ENCODE peak calls at places on chromosomes 4 and X, in four cellular contexts. F, Q, P and N are unnamed samples.
A peak's percentile ranks its signal among the peaks of the same experiment; 100 is the strongest.

GRCh38 chr4:128345650-128346049 is 58.0 kb upstream of the PGRMC2 start:
- DNase-seq in F (no peak), P (no peak), Q (no peak), N (no peak)

GRCh38 chr4:41041541-41041940 is 172.8 kb downstream of the APBB2 start:
- DNase-seq in F (no peak), Q (no peak), P (no peak), N (no peak)

GRCh38 chr4:15118281-15118680 is 116.0 kb downstream of the CPEB2 start:
- DNase-seq in P (no peak), F (no peak), Q (no peak), N (no peak)

GRCh38 chr4:48478273-48478672 is 4.9 kb upstream of the SLC10A4 start:
- DNase-seq in Q (no peak), P (no peak), F (no peak), N (no peak)

GRCh38 chr4:152590179-152591031 is 54.5 kb upstream of the FBXW7 start:
- DNase-seq in F (no peak), Q (no peak), P (peak; percentile 89), N (peak; percentile 93)

GRCh38 chr4:52069566-52069965 is 18.5 kb downstream of the SPATA18 start:
- DNase-seq in Q (no peak), P (no peak), F (no peak), N (no peak)

GRCh38 chr4:76250962-76251361 is 559 bp upstream of the FAM47E start:
- DNase-seq in F (no peak), Q (no peak), P (no peak), N (no peak)

GRCh38 chr4:7813674-7814073 is 126.0 kb downstream of the AFAP1 start:
- DNase-seq in Q (no peak), P (peak; percentile 93), F (peak; percentile 56), N (peak; percentile 71)

GRCh38 chr4:61511716-61512488 is 311.8 kb downstream of the ADGRL3 start:
- DNase-seq in P (peak; percentile 73), F (no peak), Q (no peak), N (no peak)

GRCh38 chr4:77236806-77237205 is 79.8 kb downstream of the CCNG2 start:
- DNase-seq in P (no peak), F (no peak), Q (no peak), N (no peak)

GRCh38 chrX:152632445-152633097 is 5.1 kb upstream of the GABRQ start:
- DNase-seq in P (peak; percentile 24), Q (no peak), F (peak; percentile 58), N (peak; percentile 56)

GRCh38 chr4:109979932-109980717 is 67.4 kb downstream of the EGF start:
- DNase-seq in Q (no peak), F (no peak), P (peak; percentile 78), N (peak; percentile 22)

GRCh38 chr4:144304025-144304424 is 163.5 kb upstream of the GYPA start:
- DNase-seq in Q (no peak), F (no peak), P (no peak), N (no peak)

GRCh38 chrX:34764842-34765241 is 107.8 kb upstream of the TMEM47 start:
- DNase-seq in F (no peak), P (no peak), Q (no peak), N (no peak)

GRCh38 chr4:72314869-72315268 is 254.2 kb downstream of the ADAMTS3 start:
- DNase-seq in P (peak; percentile 76), Q (no peak), F (no peak), N (peak; percentile 57)

GRCh38 chr4:77418333-77418732 is 187.3 kb upstream of the CXCL13 start:
- DNase-seq in P (no peak), F (no peak), Q (no peak), N (no peak)

GRCh38 chrX:124518888-124519287 is 172.5 kb downstream of the SH2D1A start:
- DNase-seq in Q (no peak), P (peak; percentile 7), F (no peak), N (peak; percentile 22)

GRCh38 chrX:7059214-7059838 is 88.2 kb upstream of the STS start:
- DNase-seq in F (no peak), P (no peak), Q (no peak), N (no peak)

GRCh38 chr4:106618920-106619319 is 250.3 kb upstream of the GIMD1 start:
- DNase-seq in F (no peak), P (no peak), Q (no peak), N (no peak)

GRCh38 chr4:113840850-113841249 is 79.3 kb upstream of the CAMK2D start:
- DNase-seq in F (no peak), Q (no peak), P (peak; percentile 54), N (no peak)

GRCh38 chr4:169249214-169249973 is 21.4 kb downstream of the SH3RF1 start:
- DNase-seq in Q (no peak), F (no peak), P (peak; percentile 87), N (peak; percentile 70)

GRCh38 chrX:35025820-35026219 is 83.2 kb downstream of the FAM47B start:
- DNase-seq in P (no peak), F (no peak), Q (no peak), N (no peak)

GRCh38 chrX:133402830-133403625 is 12.3 kb downstream of the GPC4 start:
- DNase-seq in P (no peak), F (no peak), Q (no peak), N (no peak)

GRCh38 chrX:67607436-67607835 is 63.6 kb downstream of the AR start:
- DNase-seq in Q (no peak), P (peak; percentile 44), F (no peak), N (no peak)

GRCh38 chrX:63330681-63331080 is 20.5 kb downstream of the SPIN4 start:
- DNase-seq in P (no peak), Q (no peak), F (no peak), N (no peak)

GRCh38 chrX:24498181-24498580 is 33.1 kb downstream of the PDK3 start:
- DNase-seq in F (no peak), Q (peak; percentile 58), P (no peak), N (peak; percentile 9)

GRCh38 chr4:28558871-28559270 is 1698.2 kb downstream of the STIM2 start:
- DNase-seq in Q (no peak), F (no peak), P (peak; percentile 5), N (no peak)

GRCh38 chr4:40196724-40197281 is at the start of gene RHOH:
- DNase-seq in Q (peak; percentile 82), P (no peak), F (no peak), N (no peak)

GRCh38 chr4:122744229-122744628 is 11.7 kb downstream of the BBS12 start:
- DNase-seq in Q (no peak), F (no peak), P (peak; percentile 80), N (no peak)

GRCh38 chr4:138953962-138954371 is 61.6 kb upstream of the NOCT start:
- DNase-seq in F (no peak), Q (no peak), P (peak; percentile 86), N (peak; percentile 88)

GRCh38 chr4:90689739-90690138 is 562.5 kb downstream of the CCSER1 start:
- DNase-seq in F (no peak), Q (no peak), P (no peak), N (no peak)

GRCh38 chr4:58761563-58761962 is 1651.4 kb upstream of the IGFBP7 start:
- DNase-seq in P (no peak), F (no peak), Q (no peak), N (no peak)

GRCh38 chr4:176436500-176436973 is 116.8 kb downstream of the SPCS3 start:
- DNase-seq in F (no peak), Q (no peak), P (peak; percentile 94), N (peak; percentile 76)

GRCh38 chr4:176433983-176434382 is 114.2 kb downstream of the SPCS3 start:
- DNase-seq in P (peak; percentile 22), Q (no peak), F (no peak), N (no peak)

GRCh38 chr4:176437756-176438155 is 118.0 kb downstream of the SPCS3 start:
- DNase-seq in Q (no peak), P (peak; percentile 29), F (no peak), N (no peak)

GRCh38 chr4:176438401-176438800 is 118.6 kb downstream of the SPCS3 start:
- DNase-seq in F (no peak), P (no peak), Q (no peak), N (no peak)

DNA sequence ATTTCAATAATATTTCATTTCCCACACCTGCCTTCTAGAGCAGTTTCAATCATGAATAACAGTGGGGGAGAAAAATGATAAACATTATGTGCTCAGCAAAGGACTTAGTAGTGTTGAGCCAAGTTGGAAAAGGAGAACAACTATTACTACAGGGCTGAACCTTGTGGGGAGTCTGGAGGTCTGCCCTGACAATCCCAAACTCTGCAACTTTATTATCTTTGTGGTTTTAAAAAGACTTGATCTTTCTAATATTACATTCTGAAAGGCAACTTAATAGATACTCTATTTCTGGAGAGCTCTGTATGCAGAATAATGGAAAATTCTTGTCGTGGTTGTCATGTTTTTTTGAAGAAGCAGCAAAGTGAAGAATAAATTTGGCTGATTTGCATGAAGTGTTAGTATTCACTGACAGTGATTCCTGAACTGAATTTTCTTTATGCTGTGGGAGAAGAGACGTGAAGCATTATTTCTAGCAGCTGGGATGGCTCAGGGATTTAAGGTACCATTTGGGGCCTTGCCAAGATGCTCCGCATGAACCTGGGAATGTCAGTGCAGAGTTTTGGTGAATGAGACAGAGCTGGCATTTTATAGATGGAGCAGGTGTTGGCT is 116.2 kb downstream of the SPCS3 start:
- DNase-seq in F (no peak), P (peak; percentile 51), Q (no peak), N (no peak)
- H3K27ac ChIP-seq in F (no peak overlapping the region), P (no peak overlapping the region), Q (no peak overlapping the region), N (peak overlapping the region; percentile 65)

DNA sequence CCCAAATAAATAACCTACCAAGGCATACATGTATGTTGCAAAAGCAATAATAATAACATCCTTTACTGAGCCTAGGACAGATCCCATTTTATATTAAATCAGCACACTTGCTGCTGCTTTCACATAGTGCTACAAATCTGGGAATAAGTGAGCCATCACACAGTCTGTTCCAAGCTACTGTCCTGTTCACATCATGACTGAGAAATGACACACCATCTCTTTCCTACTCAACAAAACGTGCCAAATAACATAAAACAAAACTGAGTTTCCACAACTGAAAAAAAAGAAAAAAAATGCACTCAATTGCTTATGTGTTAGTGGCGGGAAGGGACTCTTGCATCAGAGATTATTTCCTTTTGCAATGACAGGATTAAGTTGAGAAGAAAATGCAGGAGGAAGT is 109.0 kb downstream of the SHROOM4 start:
- DNase-seq in F (no peak), P (no peak), Q (no peak), N (no peak)
- H3K27me3 ChIP-seq in F (peaks cover 3% of the 10 kb centered on the region), P (peaks cover 3% of the 10 kb centered on the region), Q (no peaks in the 10 kb centered on the region), N (no peaks in the 10 kb centered on the region)

GRCh38 chrX:110211340-110211739 is 106.5 kb downstream of the AMMECR1 start:
- DNase-seq in F (no peak), Q (no peak), P (no peak), N (no peak)

GRCh38 chrX:110213183-110213582 is 104.7 kb downstream of the AMMECR1 start:
- DNase-seq in P (no peak), Q (no peak), F (no peak), N (no peak)

GRCh38 chrX:110210417-110211139 is 107.3 kb downstream of the AMMECR1 start:
- DNase-seq in Q (no peak), P (peak; percentile 96), F (no peak), N (peak; percentile 50)

GRCh38 chrX:110214684-110215083 is 103.2 kb downstream of the AMMECR1 start:
- DNase-seq in Q (no peak), F (no peak), P (no peak), N (no peak)

DNA sequence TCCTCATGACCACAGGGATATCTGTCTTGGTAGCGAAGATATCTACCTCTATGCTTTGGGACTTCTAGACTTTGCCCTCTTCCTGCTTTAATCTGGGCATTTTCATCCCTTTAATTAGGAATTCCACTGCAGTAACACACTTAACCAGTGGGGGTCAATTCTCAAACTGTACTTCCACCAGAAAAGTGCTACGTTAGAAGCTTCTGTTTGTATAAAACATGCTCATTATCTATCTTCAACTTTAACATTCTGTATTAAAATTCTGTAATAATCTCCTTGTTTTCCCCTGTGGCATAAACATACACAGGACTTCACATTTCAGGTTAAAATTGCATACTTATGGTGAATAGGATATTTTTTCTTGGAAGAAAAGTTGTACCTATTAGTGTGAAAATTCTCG is 105.6 kb downstream of the AMMECR1 start:
- DNase-seq in F (no peak), Q (no peak), P (peak; percentile 10), N (no peak)
- TF ChIP-seq CTCF in F (no peak), Q (no peak), P (no peak), N (peak; percentile 26)

GRCh38 chr4:118587116-118587869 is 97.9 kb upstream of the METTL14 start:
- DNase-seq in Q (no peak), F (no peak), P (no peak), N (no peak)
- H3K27ac ChIP-seq in Q (no peak overlapping the region), F (no peak overlapping the region), P (no peak overlapping the region), N (no peak overlapping the region)